ENCODE peak calls at places on chromosomes 11 and 22, in four cellular contexts. G is colonic mucosa, A is fibroblast of the aortic adventitia, S is PC-9. X is an unnamed sample.

GRCh38 chr22:50583294-50583865 is 731 bp upstream of the CHKB start:
- DNase-seq in G (no peak), A (no peak), S (no peak), X (no peak)

GRCh38 chr22:21657361-21658118 is 8.3 kb upstream of the PPIL2 start:
- DNase-seq in G (peak; percentile 87), A (no peak), S (peak; percentile 73), X (peak; percentile 91)

GRCh38 chr11:42770444-42771065 is 541.2 kb upstream of the API5 start:
- DNase-seq in G (peak; percentile 20), A (no peak), S (no peak), X (no peak)

GRCh38 chr22:50191041-50191740 is 5.5 kb downstream of the TRABD start:
- DNase-seq in G (peak; percentile 49), A (no peak), S (no peak), X (no peak)

GRCh38 chr22:46069518-46070214 is 80.7 kb upstream of the PPARA start:
- DNase-seq in G (peak; percentile 98), A (peak; percentile 98), S (peak; percentile 89), X (peak; percentile 95)

GRCh38 chr11:128738942-128739341 is 45.1 kb downstream of the FLI1 start:
- DNase-seq in G (no peak), A (no peak), S (no peak), X (no peak)

GRCh38 chr11:124837491-124837856 is 27.8 kb upstream of the ROBO3 start:
- DNase-seq in G (peak; percentile 30), A (peak; percentile 92), S (peak; percentile 22), X (peak; percentile 21)

GRCh38 chr22:30180616-30181015 is 65.9 kb downstream of the LIF start:
- DNase-seq in G (no peak), A (no peak), S (no peak), X (no peak)

GRCh38 chr11:13073119-13073981 is 64.2 kb downstream of the RASSF10 start:
- DNase-seq in G (no peak), A (peak; percentile 47), S (peak; percentile 46), X (peak; percentile 85)

GRCh38 chr22:30420401-30421178 is 5.0 kb upstream of the MTFP1 start:
- DNase-seq in G (no peak), A (peak; percentile 93), S (peak; percentile 56), X (peak; percentile 54)

GRCh38 chr11:35179466-35180135 is 40.6 kb downstream of the CD44 start:
- DNase-seq in G (no peak), A (peak; percentile 59), S (no peak), X (no peak)

GRCh38 chr11:31387379-31387778 is 17.7 kb downstream of the DNAJC24 start:
- DNase-seq in G (no peak), A (no peak), S (no peak), X (no peak)

DNA sequence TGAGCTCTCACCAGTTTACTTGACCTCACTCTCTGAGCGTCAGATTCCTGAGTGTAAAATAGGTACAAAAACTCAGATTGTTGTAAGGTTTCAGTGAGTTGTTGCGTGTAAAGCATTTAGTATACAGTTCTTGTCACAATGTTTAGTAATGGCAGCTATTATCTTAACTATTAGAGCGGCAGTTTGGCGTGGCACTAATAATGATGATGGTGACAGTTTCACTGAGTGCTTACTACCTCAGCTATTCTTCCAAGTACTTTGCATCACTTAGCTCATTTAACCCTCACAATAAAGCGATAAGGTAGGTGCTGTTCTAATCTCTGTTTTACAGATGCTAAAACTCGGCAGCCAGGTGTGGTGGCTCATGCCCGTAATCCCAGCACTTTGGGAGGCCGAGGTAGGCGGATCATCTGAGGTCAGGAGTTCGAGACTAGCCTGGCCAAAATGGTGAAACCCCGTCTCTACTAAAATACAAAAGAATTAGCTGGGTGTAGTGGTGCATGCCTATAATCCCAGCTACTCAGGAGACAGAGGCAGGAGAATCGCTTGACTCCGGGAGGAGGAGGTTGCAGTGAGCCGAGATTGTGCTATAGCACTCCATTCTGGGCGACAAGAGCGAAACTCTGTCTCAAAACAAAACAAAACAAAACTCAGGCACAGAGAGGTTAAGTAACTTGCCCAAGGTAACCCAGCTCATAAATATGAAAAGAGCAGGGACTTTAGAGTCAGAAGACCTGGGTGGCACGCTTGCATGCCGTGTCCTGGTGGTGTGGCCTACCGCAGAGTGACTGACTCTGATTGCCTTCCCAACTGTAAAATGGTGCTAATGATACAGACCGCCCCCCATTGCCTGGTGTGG is 76.2 kb downstream of the PTPRJ start:
- DNase-seq in G (no peak), A (no peak), S (no peak), X (no peak)
- TF ChIP-seq CTCF in G (no peak), A (no peak), S (no peak), X (no peak)

DNA sequence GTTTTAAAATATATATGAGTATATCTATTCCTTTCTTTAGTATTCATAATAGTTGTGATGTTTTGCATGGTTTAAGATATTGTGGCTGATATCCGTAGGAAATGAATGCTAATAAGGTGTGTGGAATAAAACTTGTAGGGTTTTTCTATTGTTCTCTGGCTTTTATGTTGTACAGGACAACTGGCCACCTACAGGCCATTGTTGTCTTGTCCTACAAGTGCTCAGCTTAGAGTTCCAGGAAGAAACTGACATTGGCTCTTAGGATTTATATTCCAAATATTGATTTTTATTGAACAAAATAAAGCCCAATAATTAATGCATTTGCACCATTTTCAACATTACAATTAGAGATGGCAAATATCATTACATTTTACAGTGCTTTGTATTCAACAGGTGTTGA is 512.8 kb upstream of the TENM4 start:
- DNase-seq in G (no peak), A (no peak), S (no peak), X (no peak)
- TF ChIP-seq CTCF in G (no peak), A (no peak), S (peak; percentile 21), X (no peak)

GRCh38 chr11:17988465-17988864 is 24.4 kb downstream of the SERGEF start:
- DNase-seq in G (no peak), A (no peak), S (no peak), X (no peak)

GRCh38 chr11:17986007-17986710 is 26.7 kb downstream of the SERGEF start:
- DNase-seq in G (no peak), A (peak; percentile 82), S (no peak), X (no peak)

GRCh38 chr11:17987826-17988225 is 25.0 kb downstream of the SERGEF start:
- DNase-seq in G (no peak), A (no peak), S (no peak), X (no peak)

GRCh38 chr11:17985517-17985916 is 27.3 kb downstream of the SERGEF start:
- DNase-seq in G (no peak), A (peak; percentile 72), S (peak; percentile 28), X (peak; percentile 48)

DNA sequence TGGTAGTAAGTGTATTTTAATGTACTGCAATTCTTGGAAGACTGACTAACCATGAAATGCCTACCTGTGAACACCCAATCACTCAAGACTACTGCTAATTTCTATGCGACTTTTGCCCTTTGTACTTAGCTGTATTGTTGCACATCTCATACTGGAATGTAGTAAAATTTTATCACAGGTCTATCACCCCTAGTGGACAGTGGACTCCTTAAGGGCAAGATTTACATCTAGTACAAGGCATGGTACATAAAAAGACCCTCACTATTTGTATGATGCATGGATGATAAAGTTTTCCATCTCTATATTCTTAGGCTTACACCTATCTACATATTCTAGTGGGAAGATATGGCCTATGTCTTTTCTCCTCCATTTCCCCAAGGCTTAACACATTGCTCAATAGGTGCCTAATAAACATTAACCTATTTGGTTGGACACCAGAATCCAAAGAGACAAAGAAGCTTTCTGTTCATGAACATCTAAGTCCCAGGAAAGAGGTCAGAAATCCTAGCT is 26.1 kb downstream of the SERGEF start:
- DNase-seq in G (no peak), A (peak; percentile 5), S (no peak), X (no peak)
- TF ChIP-seq CTCF in G (no peak), A (peak; percentile 25), S (peak; percentile 31), X (peak; percentile 25)

GRCh38 chr11:94623120-94623735 is 56.1 kb downstream of the PIWIL4 start:
- DNase-seq in G (peak; percentile 35), A (peak; percentile 83), S (peak; percentile 67), X (peak; percentile 63)
- TF ChIP-seq CTCF in G (peak; percentile 53), A (peak; percentile 82), S (peak; percentile 99), X (peak; percentile 73)

GRCh38 chr11:10653242-10653641 is 40.3 kb downstream of the IRAG1 start:
- DNase-seq in G (no peak), A (peak; percentile 39), S (no peak), X (no peak)

GRCh38 chr11:10651579-10652361 is 41.8 kb downstream of the IRAG1 start:
- DNase-seq in G (no peak), A (no peak), S (no peak), X (no peak)

GRCh38 chr11:10655227-10655626 is 38.3 kb downstream of the IRAG1 start:
- DNase-seq in G (no peak), A (no peak), S (no peak), X (no peak)

GRCh38 chr11:10655931-10656576 is 37.5 kb downstream of the IRAG1 start:
- DNase-seq in G (no peak), A (no peak), S (no peak), X (no peak)

DNA sequence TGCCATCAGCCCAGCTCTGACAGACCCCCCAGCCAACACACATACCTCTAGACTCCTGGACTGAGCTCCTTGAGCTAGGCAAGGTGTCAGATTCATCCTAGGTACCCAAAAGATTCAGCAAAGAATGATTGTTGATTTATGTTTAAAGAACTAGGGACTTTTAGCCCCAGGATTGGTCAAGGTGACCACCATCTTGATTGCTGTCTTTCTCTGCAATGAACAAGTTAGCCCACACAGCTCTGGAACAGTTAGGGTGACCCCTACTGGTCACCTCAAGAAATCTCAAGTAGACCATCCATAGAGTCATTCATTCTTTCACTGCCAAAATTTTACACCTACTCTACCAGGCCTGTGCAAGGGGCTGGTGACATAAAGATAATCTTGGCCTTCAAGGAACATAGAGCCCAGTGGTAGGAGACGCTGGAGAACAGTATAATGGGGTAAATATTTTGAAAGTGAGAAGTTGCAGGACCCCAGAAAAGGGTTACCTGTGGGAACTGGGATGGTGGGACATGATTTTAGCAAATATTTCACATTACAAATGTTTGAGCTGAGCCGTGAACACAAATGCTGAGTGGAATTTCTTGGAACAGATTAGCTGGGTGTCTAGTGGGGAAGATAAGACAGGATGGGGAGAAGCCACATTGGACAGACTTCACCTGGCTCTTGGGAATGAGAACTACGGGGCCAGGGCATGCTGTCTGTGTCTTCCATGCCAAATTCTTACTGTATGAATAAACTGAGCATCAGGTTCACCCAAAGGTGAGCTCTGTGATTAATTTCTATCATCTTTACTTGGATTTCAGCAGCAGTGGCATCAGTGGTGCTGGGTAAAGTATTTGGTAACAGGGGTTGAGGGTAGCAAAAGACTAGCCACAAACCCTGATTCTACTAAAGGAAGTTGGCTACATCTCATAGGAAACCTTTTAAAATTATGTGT is 39.1 kb downstream of the IRAG1 start:
- DNase-seq in G (no peak), A (peak; percentile 87), S (no peak), X (peak; percentile 48)
- TF ChIP-seq CTCF in G (peak; percentile 58), A (peak; percentile 64), S (peak; percentile 67), X (peak; percentile 40)

GRCh38 chr22:28009272-28009827 is 90.3 kb upstream of the PITPNB start:
- DNase-seq in G (peak; percentile 74), A (peak; percentile 86), S (peak; percentile 68), X (peak; percentile 87)
- TF ChIP-seq CTCF in G (peak; percentile 95), A (peak; percentile 95), S (peak; percentile 91), X (peak; percentile 91)

X was measured in Calu3.